ENCODE peak calls at places on chromosomes 5 and 9, in seven cellular contexts. O, Y, B, U, P, X and T are unnamed samples.

GRCh38 chr9:26361010-26361409 is 531.6 kb downstream of the CAAP1 start:
- DNase-seq in O (no peak), Y (no peak), B (no peak), U (no peak), P (no peak), X (no peak), T (no peak)

GRCh38 chr5:150392680-150393079 is 20.0 kb downstream of the CD74 start:
- DNase-seq in O (no peak), Y (no peak), B (no peak), U (no peak), P (no peak), X (no peak), T (no peak)

GRCh38 chr5:7053125-7053524 is 339.9 kb downstream of the TENT4A start:
- DNase-seq in O (no peak), Y (no peak), B (no peak), U (no peak), P (no peak), X (no peak), T (no peak)

GRCh38 chr9:130884542-130885421 is 11.8 kb downstream of the QRFP start:
- DNase-seq in O (no peak), Y (no peak), B (no peak), U (no peak), P (no peak), X (no peak), T (no peak)

GRCh38 chr5:111892949-111893348 is 136.0 kb upstream of the NREP start:
- DNase-seq in O (no peak), Y (no peak), B (peak), U (no peak), P (no peak), X (no peak), T (no peak)

GRCh38 chr5:125186911-125187375 is 440.5 kb upstream of the ZNF608 start:
- DNase-seq in O (no peak), Y (no peak), B (no peak), U (no peak), P (no peak), X (no peak), T (peak)

GRCh38 chr5:150377964-150378694 is 20.6 kb downstream of the TCOF1 start:
- DNase-seq in O (no peak), Y (no peak), B (peak), U (no peak), P (no peak), X (no peak), T (no peak)

GRCh38 chr5:126098330-126099017 is 324.7 kb upstream of the GRAMD2B start:
- DNase-seq in O (no peak), Y (no peak), B (peak), U (no peak), P (no peak), X (no peak), T (peak)

GRCh38 chr9:35423499-35423898 is 66.4 kb upstream of the RUSC2 start:
- DNase-seq in O (no peak), Y (no peak), B (peak), U (no peak), P (no peak), X (no peak), T (no peak)

GRCh38 chr9:123287639-123288038 is 19.3 kb upstream of the STRBP start:
- DNase-seq in O (no peak), Y (no peak), B (no peak), U (no peak), P (no peak), X (no peak), T (no peak)

GRCh38 chr9:23447166-23447565 is 378.9 kb downstream of the ELAVL2 start:
- DNase-seq in O (no peak), Y (no peak), B (no peak), U (no peak), P (no peak), X (no peak), T (peak)

GRCh38 chr5:43683884-43684471 is 81.0 kb downstream of the NNT start:
- DNase-seq in O (no peak), Y (no peak), B (no peak), U (no peak), P (no peak), X (no peak), T (peak)

GRCh38 chr5:80072103-80073073 is 37.2 kb downstream of the THBS4 start:
- DNase-seq in O (no peak), Y (peak), B (peak), U (no peak), P (no peak), X (no peak), T (no peak)

GRCh38 chr5:125848746-125849145 is 574.5 kb upstream of the GRAMD2B start:
- DNase-seq in O (no peak), Y (no peak), B (no peak), U (no peak), P (no peak), X (no peak), T (no peak)

GRCh38 chr9:91978739-91979414 is 28.8 kb upstream of the ROR2 start:
- DNase-seq in O (no peak), Y (peak), B (peak), U (no peak), P (no peak), X (no peak), T (peak)

GRCh38 chr9:13083973-13084528 is 195.4 kb downstream of the MPDZ start:
- DNase-seq in O (no peak), Y (no peak), B (peak), U (no peak), P (no peak), X (no peak), T (no peak)

GRCh38 chr9:87076825-87077224 is 129.5 kb upstream of the GAS1 start:
- DNase-seq in O (no peak), Y (no peak), B (no peak), U (no peak), P (no peak), X (no peak), T (peak)

GRCh38 chr9:89274838-89275237 is 36.2 kb upstream of the CKS2 start:
- DNase-seq in O (no peak), Y (no peak), B (peak), U (no peak), P (no peak), X (no peak), T (no peak)

GRCh38 chr5:158054388-158055092 is 195.6 kb upstream of the CLINT1 start:
- DNase-seq in O (no peak), Y (no peak), B (no peak), U (no peak), P (no peak), X (no peak), T (no peak)

GRCh38 chr5:139646912-139647391 is 1.2 kb upstream of the CXXC5 start:
- DNase-seq in O (no peak), Y (peak), B (no peak), U (no peak), P (no peak), X (no peak), T (peak)

GRCh38 chr5:67065237-67065636 is 131.4 kb downstream of the CD180 start:
- DNase-seq in O (peak), Y (no peak), B (no peak), U (no peak), P (no peak), X (no peak), T (peak)

GRCh38 chr9:110047955-110048472 is 159.9 kb downstream of the C9orf152 start:
- DNase-seq in O (peak), Y (peak), B (no peak), U (no peak), P (peak), X (no peak), T (no peak)

GRCh38 chr9:128913048-128913900 is 7.5 kb upstream of the PHYHD1 start:
- DNase-seq in O (no peak), Y (no peak), B (no peak), U (no peak), P (no peak), X (no peak), T (no peak)

GRCh38 chr5:110050640-110051345 is 361.1 kb downstream of the MAN2A1 start:
- DNase-seq in O (no peak), Y (no peak), B (no peak), U (no peak), P (no peak), X (no peak), T (no peak)

GRCh38 chr5:159887050-159887449 is 29.2 kb upstream of the ADRA1B start:
- DNase-seq in O (no peak), Y (no peak), B (no peak), U (no peak), P (no peak), X (no peak), T (no peak)